ENCODE peak calls at places on chromosome 20, in ten cellular contexts. W is lower leg skin; L is skeletal muscle cell; J is progenitor cell of endocrine pancreas; Y is amniotic stem cell; B is activated CD4-positive, alpha-beta T cell treated with anti-CD3 and anti-CD28 coated beads for 36 hours; G is HS-27A; U is Calu3; C is stimulated activated CD4-positive, alpha-beta T cell treated with anti-CD3 and anti-CD28 coated beads, Interleukin-15, amount 100 ng/mL, for 1 hour; T is HCT116. R is an unnamed sample.

GRCh38 chr20:10255846-10256245 is 37.2 kb downstream of the SNAP25 start:
- DNase-seq in W (no peak), L (no peak), J (no peak), Y (no peak), B (no peak), G (no peak), U (no peak), C (no peak), T (no peak), R (no peak)

GRCh38 chr20:21360686-21361085 is 36.6 kb downstream of the NKX2-4 start:
- DNase-seq in W (no peak), L (no peak), J (no peak), Y (no peak), B (no peak), G (no peak), U (no peak), C (no peak), T (no peak), R (no peak)

GRCh38 chr20:15642099-15642498 is 931.1 kb downstream of the KIF16B start:
- DNase-seq in W (no peak), L (no peak), J (no peak), Y (no peak), B (no peak), G (no peak), U (no peak), C (no peak), T (no peak), R (no peak)

GRCh38 chr20:17587831-17588230 is 18.0 kb downstream of the DSTN start:
- DNase-seq in W (no peak), L (no peak), J (no peak), Y (no peak), B (no peak), G (no peak), U (no peak), C (no peak), T (no peak), R (no peak)

GRCh38 chr20:33650111-33650752 is 11.9 kb upstream of the C20orf144 start:
- DNase-seq in W (no peak), L (no peak), J (no peak), Y (no peak), B (no peak), G (no peak), U (no peak), C (no peak), T (no peak), R (no peak)

GRCh38 chr20:63000958-63001357 is 5.8 kb downstream of the BHLHE23 start:
- DNase-seq in W (no peak), L (no peak), J (no peak), Y (no peak), B (no peak), G (no peak), U (no peak), C (no peak), T (no peak), R (no peak)

GRCh38 chr20:18904624-18905023 is 91.0 kb downstream of the SCP2D1 start:
- DNase-seq in W (no peak), L (no peak), J (no peak), Y (no peak), B (no peak), G (no peak), U (no peak), C (no peak), T (peak; percentile 1), R (peak; percentile 21)

GRCh38 chr20:4038676-4039075 is 23.3 kb upstream of the RNF24 start:
- DNase-seq in W (no peak), L (no peak), J (no peak), Y (no peak), B (no peak), G (no peak), U (no peak), C (no peak), T (no peak), R (no peak)

GRCh38 chr20:36819662-36820061 is 46.1 kb upstream of the DSN1 start:
- DNase-seq in W (no peak), L (no peak), J (no peak), Y (no peak), B (no peak), G (no peak), U (no peak), C (no peak), T (no peak), R (no peak)

R was measured in mucosa of gallbladder.